ENCODE peak calls at places on chromosomes 12 and 14, in nine cellular contexts. B is Caco-2; Q is T-cell; X is NCI-H748 treated with DMSO at 0.1 percent for 48 hours; K is stimulated activated CD8-positive, alpha-beta memory T cell treated with anti-CD3 and anti-CD28 coated beads, Interleukin-2, amount 100 ng/mL, for 1 hour; I is naive thymus-derived CD8-positive, alpha-beta T cell; Z is T-helper 2 cell; T is CD8-positive, alpha-beta memory T cell; C is HT1080. G is an unnamed sample.

GRCh38 chr14:29016050-29016900 is 249.7 kb downstream of the FOXG1 start:
- DNase-seq in B (peak), Q (no peak), X (peak), K (no peak), I (no peak), Z (peak), T (no peak), C (peak), G (no peak)

GRCh38 chr12:75852143-75852542 is 179.4 kb downstream of the PHLDA1 start:
- DNase-seq in B (no peak), Q (no peak), X (no peak), K (no peak), I (no peak), Z (no peak), T (no peak), C (peak), G (no peak)

GRCh38 chr14:103879570-103880333 is 32.4 kb upstream of the PPP1R13B start:
- DNase-seq in B (peak), Q (no peak), X (no peak), K (no peak), I (no peak), Z (no peak), T (no peak), C (no peak), G (no peak)

GRCh38 chr14:101112351-101113107 is 209.0 kb upstream of the RTL1 start:
- DNase-seq in B (no peak), Q (no peak), X (no peak), K (no peak), I (no peak), Z (no peak), T (no peak), C (no peak), G (no peak)

GRCh38 chr12:89858718-89859117 is 150.1 kb upstream of the ATP2B1 start:
- DNase-seq in B (no peak), Q (no peak), X (no peak), K (no peak), I (no peak), Z (peak), T (no peak), C (no peak), G (no peak)

GRCh38 chr14:61965030-61965745 is 203.0 kb downstream of the SNAPC1 start:
- DNase-seq in B (no peak), Q (no peak), X (no peak), K (no peak), I (no peak), Z (no peak), T (no peak), C (peak), G (no peak)

GRCh38 chr12:84756961-84757360 is 155.6 kb downstream of the SLC6A15 start:
- DNase-seq in B (no peak), Q (no peak), X (no peak), K (no peak), I (no peak), Z (no peak), T (no peak), C (peak), G (no peak)

GRCh38 chr12:125097427-125097826 is 32.2 kb downstream of the AACS start:
- DNase-seq in B (no peak), Q (no peak), X (no peak), K (no peak), I (no peak), Z (no peak), T (no peak), C (no peak), G (no peak)

GRCh38 chr12:87967871-87968270 is 61.3 kb downstream of the C12orf50 start:
- DNase-seq in B (no peak), Q (no peak), X (peak), K (no peak), I (no peak), Z (no peak), T (no peak), C (no peak), G (no peak)

GRCh38 chr14:38255408-38255672 is 553 bp downstream of the CLEC14A start:
- DNase-seq in B (no peak), Q (no peak), X (no peak), K (no peak), I (no peak), Z (peak), T (no peak), C (no peak), G (no peak)

GRCh38 chr12:108611884-108612415 is 14.1 kb upstream of the TMEM119 start:
- DNase-seq in B (no peak), Q (no peak), X (no peak), K (peak), I (peak), Z (peak), T (peak), C (peak), G (no peak)

GRCh38 chr12:43210437-43211197 is 341.4 kb downstream of the ADAMTS20 start:
- DNase-seq in B (no peak), Q (no peak), X (no peak), K (no peak), I (no peak), Z (peak), T (no peak), C (peak), G (no peak)